ENCODE peak calls at places on chromosomes 12 and 14, in seven cellular contexts. One of them, this sample, is unnamed.

GRCh38 chr14:61350871-61351270 is 29.5 kb downstream of the PRKCH start:
- DNase-seq in AG04449: no peak
- DNase-seq in GM23338: no peak
- DNase-seq in body of pancreas: no peak
- DNase-seq in nephron progenitor cell: no peak
- DNase-seq in astrocyte: no peak
- DNase-seq in GM13976: no peak
- DNase-seq in this sample: no peak

GRCh38 chr12:56581418-56582145 is 48.5 kb downstream of the BAZ2A start:
- DNase-seq in GM23338: no peak
- DNase-seq in nephron progenitor cell: no peak
- DNase-seq in astrocyte: peak
- DNase-seq in body of pancreas: no peak
- DNase-seq in GM13976: no peak
- DNase-seq in AG04449: no peak
- DNase-seq in this sample: no peak

GRCh38 chr14:80638620-80639215 is 302.8 kb downstream of the CEP128 start:
- DNase-seq in GM13976: no peak
- DNase-seq in AG04449: peak
- DNase-seq in GM23338: no peak
- DNase-seq in nephron progenitor cell: no peak
- DNase-seq in astrocyte: peak
- DNase-seq in body of pancreas: no peak
- DNase-seq in this sample: peak

GRCh38 chr14:23103581-23103980 is 1.2 kb downstream of the CIROP start:
- DNase-seq in GM23338: no peak
- DNase-seq in nephron progenitor cell: no peak
- DNase-seq in astrocyte: no peak
- DNase-seq in body of pancreas: no peak
- DNase-seq in AG04449: no peak
- DNase-seq in GM13976: no peak
- DNase-seq in this sample: no peak

GRCh38 chr12:127108360-127109215 is 1158.4 kb upstream of the TMEM132C start:
- DNase-seq in body of pancreas: peak
- DNase-seq in astrocyte: peak
- DNase-seq in GM23338: peak
- DNase-seq in nephron progenitor cell: peak
- DNase-seq in GM13976: peak
- DNase-seq in AG04449: no peak
- DNase-seq in this sample: peak

GRCh38 chr14:94342334-94342934 is 19.3 kb upstream of the SERPINA6 start:
- DNase-seq in AG04449: peak
- DNase-seq in nephron progenitor cell: no peak
- DNase-seq in astrocyte: peak
- DNase-seq in GM23338: no peak
- DNase-seq in GM13976: no peak
- DNase-seq in body of pancreas: peak
- DNase-seq in this sample: peak

GRCh38 chr14:104794099-104794498 is 1.4 kb downstream of the AKT1 start:
- DNase-seq in astrocyte: peak
- DNase-seq in GM23338: no peak
- DNase-seq in body of pancreas: peak
- DNase-seq in nephron progenitor cell: peak
- DNase-seq in AG04449: no peak
- DNase-seq in GM13976: peak
- DNase-seq in this sample: no peak

GRCh38 chr12:56104815-56105476 is 587 bp downstream of the PA2G4 start:
- DNase-seq in nephron progenitor cell: peak
- DNase-seq in body of pancreas: peak
- DNase-seq in GM23338: peak
- DNase-seq in AG04449: no peak
- DNase-seq in GM13976: no peak
- DNase-seq in astrocyte: no peak
- DNase-seq in this sample: no peak

GRCh38 chr14:97709552-97709951 is 912.4 kb downstream of the VRK1 start:
- DNase-seq in GM23338: no peak
- DNase-seq in GM13976: no peak
- DNase-seq in body of pancreas: no peak
- DNase-seq in AG04449: no peak
- DNase-seq in astrocyte: no peak
- DNase-seq in nephron progenitor cell: no peak
- DNase-seq in this sample: no peak

GRCh38 chr12:130496516-130497120 is 158.9 kb downstream of the PIWIL1 start:
- DNase-seq in astrocyte: no peak
- DNase-seq in GM23338: no peak
- DNase-seq in nephron progenitor cell: no peak
- DNase-seq in body of pancreas: no peak
- DNase-seq in GM13976: no peak
- DNase-seq in AG04449: no peak
- DNase-seq in this sample: no peak

GRCh38 chr14:22898302-22898894 is 15.4 kb downstream of the REM2 start:
- DNase-seq in nephron progenitor cell: no peak
- DNase-seq in AG04449: peak
- DNase-seq in astrocyte: peak
- DNase-seq in GM13976: no peak
- DNase-seq in body of pancreas: no peak
- DNase-seq in GM23338: no peak
- DNase-seq in this sample: no peak

GRCh38 chr14:78153069-78153351 is 17.2 kb upstream of the NRXN3 start:
- DNase-seq in astrocyte: peak
- DNase-seq in AG04449: no peak
- DNase-seq in body of pancreas: no peak
- DNase-seq in nephron progenitor cell: no peak
- DNase-seq in GM23338: no peak
- DNase-seq in GM13976: no peak
- DNase-seq in this sample: no peak

GRCh38 chr12:56078427-56078826 is 1.5 kb upstream of the ERBB3 start:
- DNase-seq in astrocyte: no peak
- DNase-seq in body of pancreas: no peak
- DNase-seq in nephron progenitor cell: no peak
- DNase-seq in GM23338: peak
- DNase-seq in AG04449: no peak
- DNase-seq in GM13976: no peak
- DNase-seq in this sample: no peak

GRCh38 chr12:69579029-69579428 is 6.2 kb upstream of the CCT2 start:
- DNase-seq in AG04449: no peak
- DNase-seq in nephron progenitor cell: no peak
- DNase-seq in GM23338: no peak
- DNase-seq in astrocyte: no peak
- DNase-seq in body of pancreas: no peak
- DNase-seq in GM13976: no peak
- DNase-seq in this sample: no peak

GRCh38 chr14:53491256-53491905 is 338.3 kb upstream of the DDHD1 start:
- DNase-seq in astrocyte: peak
- DNase-seq in AG04449: peak
- DNase-seq in nephron progenitor cell: no peak
- DNase-seq in GM13976: no peak
- DNase-seq in body of pancreas: no peak
- DNase-seq in GM23338: no peak
- DNase-seq in this sample: peak

GRCh38 chr12:132393991-132394949 is 64.9 kb upstream of the GALNT9 start:
- DNase-seq in AG04449: no peak
- DNase-seq in GM13976: no peak
- DNase-seq in body of pancreas: no peak
- DNase-seq in nephron progenitor cell: no peak
- DNase-seq in astrocyte: no peak
- DNase-seq in GM23338: no peak
- DNase-seq in this sample: no peak

GRCh38 chr14:30525833-30526232 is 33.1 kb upstream of the G2E3 start:
- DNase-seq in astrocyte: peak
- DNase-seq in GM23338: no peak
- DNase-seq in body of pancreas: no peak
- DNase-seq in AG04449: no peak
- DNase-seq in GM13976: no peak
- DNase-seq in nephron progenitor cell: no peak
- DNase-seq in this sample: peak

GRCh38 chr14:96037891-96038557 is 1.1 kb upstream of the C14orf132 start:
- DNase-seq in GM23338: peak
- DNase-seq in AG04449: no peak
- DNase-seq in body of pancreas: peak
- DNase-seq in GM13976: no peak
- DNase-seq in nephron progenitor cell: no peak
- DNase-seq in astrocyte: no peak
- DNase-seq in this sample: no peak

GRCh38 chr12:109735825-109736551 is 22.4 kb downstream of the FAM222A start:
- DNase-seq in body of pancreas: peak
- DNase-seq in astrocyte: no peak
- DNase-seq in GM13976: no peak
- DNase-seq in nephron progenitor cell: peak
- DNase-seq in AG04449: no peak
- DNase-seq in GM23338: no peak
- DNase-seq in this sample: no peak

GRCh38 chr12:49961993-49962764 is 507 bp downstream of the AQP5 start:
- DNase-seq in AG04449: no peak
- DNase-seq in GM13976: no peak
- DNase-seq in body of pancreas: no peak
- DNase-seq in nephron progenitor cell: no peak
- DNase-seq in astrocyte: no peak
- DNase-seq in GM23338: peak
- DNase-seq in this sample: no peak

GRCh38 chr14:31419179-31420012 is 954 bp downstream of the HEATR5A start:
- DNase-seq in body of pancreas: no peak
- DNase-seq in nephron progenitor cell: no peak
- DNase-seq in GM13976: no peak
- DNase-seq in astrocyte: peak
- DNase-seq in AG04449: no peak
- DNase-seq in GM23338: no peak
- DNase-seq in this sample: no peak

GRCh38 chr14:21997300-21997699 is 323.7 kb upstream of the OR4E1 start:
- DNase-seq in nephron progenitor cell: no peak
- DNase-seq in body of pancreas: no peak
- DNase-seq in GM13976: no peak
- DNase-seq in astrocyte: no peak
- DNase-seq in GM23338: peak
- DNase-seq in AG04449: no peak
- DNase-seq in this sample: no peak

GRCh38 chr14:57182760-57183503 is 85.8 kb downstream of the EXOC5 start:
- DNase-seq in nephron progenitor cell: peak
- DNase-seq in astrocyte: no peak
- DNase-seq in body of pancreas: no peak
- DNase-seq in GM13976: peak
- DNase-seq in GM23338: peak
- DNase-seq in AG04449: no peak
- DNase-seq in this sample: no peak

GRCh38 chr14:87332001-87332400 is 661.0 kb downstream of the GALC start:
- DNase-seq in astrocyte: peak
- DNase-seq in nephron progenitor cell: no peak
- DNase-seq in GM23338: no peak
- DNase-seq in GM13976: no peak
- DNase-seq in AG04449: no peak
- DNase-seq in body of pancreas: no peak
- DNase-seq in this sample: no peak

GRCh38 chr14:69475194-69475818 is 9.2 kb upstream of the PLEKHD1 start:
- DNase-seq in GM13976: peak
- DNase-seq in astrocyte: no peak
- DNase-seq in GM23338: peak
- DNase-seq in body of pancreas: no peak
- DNase-seq in nephron progenitor cell: no peak
- DNase-seq in AG04449: no peak
- DNase-seq in this sample: no peak
- TF ChIP-seq CTCF in GM13976: peak
- TF ChIP-seq CTCF in astrocyte: peak
- TF ChIP-seq CTCF in GM23338: peak
- TF ChIP-seq CTCF in body of pancreas: peak
- TF ChIP-seq CTCF in nephron progenitor cell: peak
- TF ChIP-seq CTCF in AG04449: no peak
- TF ChIP-seq CTCF in this sample: peak

DNA sequence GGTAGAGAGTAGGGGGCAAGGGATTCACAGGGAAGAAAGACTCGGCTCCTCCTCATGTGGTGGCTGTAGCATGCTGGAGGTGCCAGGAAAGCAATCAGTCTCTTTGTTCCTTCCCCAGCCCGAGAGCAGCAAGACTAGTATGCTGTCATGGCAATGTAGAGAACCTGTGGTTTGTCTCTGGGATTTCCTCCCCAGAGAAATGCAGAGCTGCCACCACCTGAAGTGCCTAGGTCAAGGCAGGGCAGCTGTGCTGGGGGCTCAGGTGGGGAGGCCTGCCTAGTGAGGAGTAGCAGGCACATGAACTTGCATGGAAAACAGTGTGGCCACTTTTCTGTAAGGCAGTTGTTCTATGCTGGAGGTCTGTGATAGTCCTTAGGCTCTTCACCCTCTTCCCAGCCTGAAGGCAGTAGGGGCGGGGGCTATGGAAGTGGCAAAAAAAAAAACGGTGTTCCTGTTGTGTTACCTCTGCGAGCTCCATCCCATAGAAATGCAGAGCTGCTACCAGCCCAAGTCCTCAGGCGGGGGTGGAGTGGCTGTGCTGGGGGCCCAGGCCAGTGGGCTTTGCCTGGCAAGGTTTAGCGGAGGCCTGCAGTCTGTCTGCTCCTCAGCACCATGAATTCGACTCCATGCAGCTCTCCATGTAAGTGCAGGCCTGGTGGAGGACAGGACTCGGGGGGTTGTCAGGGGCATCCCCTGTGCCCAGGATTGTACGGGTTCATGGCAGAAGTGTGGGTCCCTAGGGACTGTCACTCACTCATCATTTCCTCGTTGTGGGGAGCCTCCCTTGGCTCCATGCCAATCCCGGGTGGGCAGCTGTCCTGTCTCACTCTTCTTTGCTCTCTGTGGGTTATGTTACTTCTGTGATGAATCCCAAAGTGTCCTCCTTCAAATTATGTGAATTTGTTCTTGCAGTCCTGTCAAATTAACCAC is 4.1 kb upstream of the CLEC4D start:
- DNase-seq in AG04449: no peak
- DNase-seq in GM23338: peak
- DNase-seq in GM13976: no peak
- DNase-seq in astrocyte: no peak
- DNase-seq in nephron progenitor cell: no peak
- DNase-seq in body of pancreas: no peak
- DNase-seq in this sample: no peak
- TF ChIP-seq CTCF in AG04449: no peak
- TF ChIP-seq CTCF in GM23338: no peak
- TF ChIP-seq CTCF in GM13976: no peak
- TF ChIP-seq CTCF in astrocyte: no peak
- TF ChIP-seq CTCF in nephron progenitor cell: no peak
- TF ChIP-seq CTCF in body of pancreas: no peak
- TF ChIP-seq CTCF in this sample: no peak

DNA sequence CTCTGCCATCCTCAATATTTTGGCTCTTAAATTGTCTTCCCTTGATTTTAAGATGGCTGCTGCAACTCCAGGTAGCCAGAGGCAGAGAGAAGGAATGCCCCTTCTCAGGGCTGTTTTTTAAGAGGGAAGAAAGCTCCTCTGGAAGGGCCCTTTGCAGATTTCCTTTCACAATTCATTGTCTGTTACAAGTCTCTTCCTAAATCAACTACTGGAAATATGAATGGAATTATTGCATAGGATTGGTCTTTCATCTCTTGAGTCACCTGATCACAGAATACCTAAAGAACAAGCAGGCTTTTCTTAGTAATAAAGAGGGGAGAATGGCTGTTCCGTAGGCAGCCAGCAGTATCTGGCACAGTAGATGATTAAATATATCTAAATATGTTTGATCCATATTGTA is 118.5 kb downstream of the ANO6 start:
- DNase-seq in astrocyte: no peak
- DNase-seq in GM23338: no peak
- DNase-seq in AG04449: no peak
- DNase-seq in body of pancreas: no peak
- DNase-seq in GM13976: no peak
- DNase-seq in nephron progenitor cell: no peak
- DNase-seq in this sample: no peak
- TF ChIP-seq CTCF in astrocyte: no peak
- TF ChIP-seq CTCF in GM23338: no peak
- TF ChIP-seq CTCF in AG04449: no peak
- TF ChIP-seq CTCF in body of pancreas: no peak
- TF ChIP-seq CTCF in GM13976: no peak
- TF ChIP-seq CTCF in nephron progenitor cell: no peak
- TF ChIP-seq CTCF in this sample: no peak

GRCh38 chr14:45134051-45134958 is at the start of gene FKBP3:
- DNase-seq in body of pancreas: peak
- DNase-seq in astrocyte: peak
- DNase-seq in AG04449: peak
- DNase-seq in nephron progenitor cell: peak
- DNase-seq in GM13976: peak
- DNase-seq in GM23338: peak
- DNase-seq in this sample: peak
- TF ChIP-seq CTCF in body of pancreas: peak
- TF ChIP-seq CTCF in astrocyte: no peak
- TF ChIP-seq CTCF in AG04449: no peak
- TF ChIP-seq CTCF in nephron progenitor cell: no peak
- TF ChIP-seq CTCF in GM13976: peak
- TF ChIP-seq CTCF in GM23338: no peak
- TF ChIP-seq CTCF in this sample: peak